ENCODE peak calls at places on chromosomes 3 and 15, in four cellular contexts. One of them, this sample, is unnamed.

GRCh38 chr15:57476533-57476975 is 100.2 kb downstream of the CGNL1 start:
- DNase-seq in activated B cell treated with CpG ODN at 0.5 μM for 24 hours: no peak
- DNase-seq in foreskin fibroblast: peak; percentile 64
- DNase-seq in nephron progenitor cell: no peak
- DNase-seq in this sample: no peak

GRCh38 chr15:22944651-22945050 is 35.5 kb downstream of the CYFIP1 start:
- DNase-seq in activated B cell treated with CpG ODN at 0.5 μM for 24 hours: no peak
- DNase-seq in foreskin fibroblast: no peak
- DNase-seq in nephron progenitor cell: no peak
- DNase-seq in this sample: no peak

GRCh38 chr15:81293728-81294500 is 30.0 kb downstream of the STARD5 start:
- DNase-seq in activated B cell treated with CpG ODN at 0.5 μM for 24 hours: peak; percentile 74
- DNase-seq in foreskin fibroblast: no peak
- DNase-seq in nephron progenitor cell: no peak
- DNase-seq in this sample: peak; percentile 69

GRCh38 chr15:49538520-49538919 is 82.1 kb downstream of the FAM227B start:
- DNase-seq in activated B cell treated with CpG ODN at 0.5 μM for 24 hours: no peak
- DNase-seq in foreskin fibroblast: no peak
- DNase-seq in nephron progenitor cell: no peak
- DNase-seq in this sample: no peak

GRCh38 chr3:136954246-136954645 is 3.5 kb upstream of the IL20RB start:
- DNase-seq in activated B cell treated with CpG ODN at 0.5 μM for 24 hours: no peak
- DNase-seq in foreskin fibroblast: peak; percentile 52
- DNase-seq in nephron progenitor cell: no peak
- DNase-seq in this sample: no peak

GRCh38 chr15:65383456-65383855 is 5.7 kb upstream of the IGDCC3 start:
- DNase-seq in activated B cell treated with CpG ODN at 0.5 μM for 24 hours: no peak
- DNase-seq in foreskin fibroblast: no peak
- DNase-seq in nephron progenitor cell: no peak
- DNase-seq in this sample: no peak

GRCh38 chr3:51311055-51311454 is 74.0 kb upstream of the MANF start:
- DNase-seq in activated B cell treated with CpG ODN at 0.5 μM for 24 hours: no peak
- DNase-seq in foreskin fibroblast: peak; percentile 52
- DNase-seq in nephron progenitor cell: no peak
- DNase-seq in this sample: no peak

GRCh38 chr15:44705981-44706380 is 5.1 kb downstream of the PATL2 start:
- DNase-seq in activated B cell treated with CpG ODN at 0.5 μM for 24 hours: no peak
- DNase-seq in foreskin fibroblast: no peak
- DNase-seq in nephron progenitor cell: no peak
- DNase-seq in this sample: no peak

GRCh38 chr3:168216851-168217250 is 121.1 kb upstream of the GOLIM4 start:
- DNase-seq in activated B cell treated with CpG ODN at 0.5 μM for 24 hours: no peak
- DNase-seq in foreskin fibroblast: no peak
- DNase-seq in nephron progenitor cell: no peak
- DNase-seq in this sample: no peak

GRCh38 chr15:20352241-20353200 is 189.1 kb downstream of the GOLGA6L6 start:
- DNase-seq in activated B cell treated with CpG ODN at 0.5 μM for 24 hours: no peak
- DNase-seq in foreskin fibroblast: no peak
- DNase-seq in nephron progenitor cell: no peak
- DNase-seq in this sample: no peak

GRCh38 chr3:115380883-115381572 is 233.9 kb upstream of the ZBTB20 start:
- DNase-seq in activated B cell treated with CpG ODN at 0.5 μM for 24 hours: no peak
- DNase-seq in foreskin fibroblast: no peak
- DNase-seq in nephron progenitor cell: no peak
- DNase-seq in this sample: no peak
- TF ChIP-seq CTCF in activated B cell treated with CpG ODN at 0.5 μM for 24 hours: no peak
- TF ChIP-seq CTCF in foreskin fibroblast: no peak
- TF ChIP-seq CTCF in nephron progenitor cell: peak; percentile 8
- TF ChIP-seq CTCF in this sample: no peak

DNA sequence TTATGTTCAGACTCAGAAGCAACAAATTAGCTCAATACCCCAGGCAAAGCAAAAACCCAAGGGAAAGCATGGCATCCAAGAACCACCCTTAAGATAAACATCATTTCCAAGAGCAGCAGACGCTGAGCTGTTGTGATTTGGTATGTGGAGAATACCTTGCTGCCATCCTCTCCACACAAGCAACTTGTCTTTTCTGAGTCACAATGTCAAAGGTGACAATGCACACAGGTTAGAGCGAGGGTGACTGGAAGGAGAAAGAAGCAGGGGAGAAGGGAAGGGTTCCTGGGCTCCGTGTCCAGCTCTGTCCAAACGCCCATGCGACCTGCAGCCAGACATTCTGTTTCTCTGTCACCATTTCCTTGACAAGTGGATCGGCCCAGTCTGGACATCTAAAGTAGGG is 6.0 kb downstream of the PCSK6 start:
- DNase-seq in activated B cell treated with CpG ODN at 0.5 μM for 24 hours: no peak
- DNase-seq in foreskin fibroblast: no peak
- DNase-seq in nephron progenitor cell: no peak
- DNase-seq in this sample: no peak
- TF ChIP-seq CTCF in activated B cell treated with CpG ODN at 0.5 μM for 24 hours: no peak
- TF ChIP-seq CTCF in foreskin fibroblast: no peak
- TF ChIP-seq CTCF in nephron progenitor cell: no peak
- TF ChIP-seq CTCF in this sample: no peak

GRCh38 chr3:173045770-173046382 is 95.2 kb downstream of the SPATA16 start:
- DNase-seq in activated B cell treated with CpG ODN at 0.5 μM for 24 hours: no peak
- DNase-seq in foreskin fibroblast: peak; percentile 6
- DNase-seq in nephron progenitor cell: no peak
- DNase-seq in this sample: no peak
- TF ChIP-seq CTCF in activated B cell treated with CpG ODN at 0.5 μM for 24 hours: no peak
- TF ChIP-seq CTCF in foreskin fibroblast: no peak
- TF ChIP-seq CTCF in nephron progenitor cell: peak; percentile 37
- TF ChIP-seq CTCF in this sample: no peak

DNA sequence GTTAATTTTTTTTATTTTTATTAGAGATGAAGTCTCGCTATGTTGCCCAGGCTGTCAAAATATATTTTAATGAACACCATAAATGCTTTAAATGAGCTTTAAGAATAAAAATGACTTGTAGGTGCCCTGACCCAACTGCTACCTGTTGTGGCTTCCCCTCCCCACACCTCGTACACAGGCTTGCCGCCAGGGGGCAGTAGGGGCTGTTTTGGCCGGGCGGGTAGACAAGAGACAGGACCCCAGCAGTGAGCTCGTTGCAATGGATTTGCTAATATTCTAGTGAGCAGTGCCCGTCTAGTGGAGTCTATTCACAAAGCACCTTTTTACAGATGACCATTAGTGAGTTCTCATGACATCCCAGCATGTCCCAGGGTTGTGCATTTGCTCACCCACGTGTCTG is 418.1 kb downstream of the OCA2 start:
- DNase-seq in activated B cell treated with CpG ODN at 0.5 μM for 24 hours: no peak
- DNase-seq in foreskin fibroblast: no peak
- DNase-seq in nephron progenitor cell: no peak
- DNase-seq in this sample: no peak
- TF ChIP-seq CTCF in activated B cell treated with CpG ODN at 0.5 μM for 24 hours: no peak
- TF ChIP-seq CTCF in foreskin fibroblast: no peak
- TF ChIP-seq CTCF in nephron progenitor cell: no peak
- TF ChIP-seq CTCF in this sample: no peak

GRCh38 chr3:146577662-146578061 is 27.5 kb downstream of the PLSCR5 start:
- DNase-seq in activated B cell treated with CpG ODN at 0.5 μM for 24 hours: no peak
- DNase-seq in foreskin fibroblast: peak; percentile 78
- DNase-seq in nephron progenitor cell: no peak
- DNase-seq in this sample: no peak
- TF ChIP-seq CTCF in activated B cell treated with CpG ODN at 0.5 μM for 24 hours: peak; percentile 49
- TF ChIP-seq CTCF in foreskin fibroblast: no peak
- TF ChIP-seq CTCF in nephron progenitor cell: peak; percentile 18
- TF ChIP-seq CTCF in this sample: peak; percentile 72

DNA sequence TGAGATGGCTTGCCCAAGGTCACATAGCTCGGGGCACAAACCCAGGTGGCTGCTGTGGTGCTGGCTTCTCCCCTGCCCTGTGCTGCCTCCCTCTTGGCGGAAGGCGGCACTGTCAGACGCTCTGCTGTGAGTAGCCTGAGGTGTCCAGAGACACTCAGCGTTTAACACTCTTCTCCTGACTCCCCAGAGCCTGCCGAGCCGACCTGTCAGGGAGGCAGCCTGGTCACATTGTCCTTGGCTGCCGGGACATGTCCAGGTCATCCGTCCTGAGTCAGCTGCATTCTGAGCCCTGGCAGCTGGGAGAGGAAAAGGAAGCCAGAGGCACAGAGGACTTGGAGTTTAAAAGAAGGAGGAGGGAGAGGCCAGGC is 4.7 kb downstream of the LMAN1L start:
- DNase-seq in activated B cell treated with CpG ODN at 0.5 μM for 24 hours: no peak
- DNase-seq in foreskin fibroblast: peak; percentile 62
- DNase-seq in nephron progenitor cell: no peak
- DNase-seq in this sample: no peak
- TF ChIP-seq CTCF in activated B cell treated with CpG ODN at 0.5 μM for 24 hours: no peak
- TF ChIP-seq CTCF in foreskin fibroblast: peak; percentile 8
- TF ChIP-seq CTCF in nephron progenitor cell: no peak
- TF ChIP-seq CTCF in this sample: no peak